ENCODE peak calls at places on chromosomes 6 and 20, in eight cellular contexts. E is renal cortical epithelial cell; Y is A549; Q is heart right ventricle; J is foreskin fibroblast; O is cardiac muscle cell; R is NCI-H1417; I is activated T-helper 1 cell treated with anti-CD3 and anti-CD28 coated beads, Interleukin-12 subunit alpha, Interleukin-12 subunit beta, Interleukin-2, Interleukin-4 antibody, amounts not matched to agents 30 ng/mL and 10 ng/mL and 1 ng/mL, durations not matched to agents 14 hours and 24 hours and 36 hours. D is an unnamed sample.

GRCh38 chr20:62320581-62321354 is 18.0 kb downstream of the ADRM1 start:
- DNase-seq in Y (peak), I (no peak), R (no peak), E (no peak), Q (peak), J (no peak), O (no peak), D (no peak)

GRCh38 chr6:27002447-27002846 is 245.1 kb upstream of the PRSS16 start:
- DNase-seq in J (no peak), O (no peak), Q (no peak), E (no peak), Y (no peak), I (no peak), R (no peak), D (peak)

GRCh38 chr20:39083781-39084180 is 121.6 kb downstream of the DHX35 start:
- DNase-seq in I (no peak), Y (no peak), O (no peak), J (no peak), R (no peak), E (no peak), Q (no peak), D (no peak)

GRCh38 chr6:158286413-158286812 is 25.9 kb upstream of the TULP4 start:
- DNase-seq in J (peak), Y (no peak), Q (no peak), R (no peak), E (no peak), I (no peak), O (no peak), D (no peak)

GRCh38 chr6:155228549-155229166 is 35.2 kb upstream of the CLDN20 start:
- DNase-seq in R (no peak), E (no peak), Y (no peak), J (peak), O (no peak), Q (no peak), I (no peak), D (no peak)

GRCh38 chr20:12152996-12153395 is 235.3 kb downstream of the BTBD3 start:
- DNase-seq in O (no peak), R (no peak), I (no peak), Y (no peak), E (peak), Q (no peak), J (peak), D (no peak)

GRCh38 chr6:47780510-47781356 is 1.1 kb upstream of the OPN5 start:
- DNase-seq in E (peak), I (peak), Y (peak), Q (no peak), R (peak), J (peak), O (peak), D (no peak)

GRCh38 chr6:169397684-169398083 is 144.0 kb upstream of the THBS2 start:
- DNase-seq in E (no peak), R (no peak), O (no peak), J (peak), Y (no peak), Q (no peak), I (no peak), D (no peak)

D was measured in psoas muscle.